ENCODE peak calls at places on chromosomes 6 and 20, in four cellular contexts. One of them, this sample, is unnamed.

GRCh38 chr6:160116411-160116810 is 5.2 kb upstream of the SLC22A1 start:
- DNase-seq in RCC 7860: no peak
- DNase-seq in pancreas: no peak
- DNase-seq in NAMALWA: no peak
- DNase-seq in this sample: no peak

GRCh38 chr20:31967830-31968249 is at the start of gene XKR7:
- DNase-seq in RCC 7860: no peak
- DNase-seq in pancreas: no peak
- DNase-seq in NAMALWA: no peak
- DNase-seq in this sample: no peak

GRCh38 chr20:24493181-24493580 is 23.8 kb downstream of the SYNDIG1 start:
- DNase-seq in RCC 7860: no peak
- DNase-seq in pancreas: no peak
- DNase-seq in NAMALWA: no peak
- DNase-seq in this sample: no peak

GRCh38 chr20:62804632-62805364 is at the start of gene OGFR:
- DNase-seq in RCC 7860: peak; percentile 42
- DNase-seq in pancreas: no peak
- DNase-seq in NAMALWA: peak; percentile 81
- DNase-seq in this sample: no peak

GRCh38 chr20:5719861-5720401 is 30.3 kb upstream of the SHLD1 start:
- DNase-seq in RCC 7860: peak; percentile 63
- DNase-seq in pancreas: no peak
- DNase-seq in NAMALWA: no peak
- DNase-seq in this sample: no peak

GRCh38 chr6:6332240-6332639 is 11.8 kb upstream of the F13A1 start:
- DNase-seq in RCC 7860: no peak
- DNase-seq in pancreas: no peak
- DNase-seq in NAMALWA: peak; percentile 89
- DNase-seq in this sample: no peak

GRCh38 chr6:35419961-35420360 is 32.2 kb upstream of the FANCE start:
- DNase-seq in RCC 7860: no peak
- DNase-seq in pancreas: no peak
- DNase-seq in NAMALWA: no peak
- DNase-seq in this sample: no peak

GRCh38 chr6:136613477-136613876 is 63.3 kb upstream of the MAP7 start:
- DNase-seq in RCC 7860: peak; percentile 61
- DNase-seq in pancreas: no peak
- DNase-seq in NAMALWA: no peak
- DNase-seq in this sample: no peak

GRCh38 chr6:15511248-15512125 is 151.3 kb downstream of the DTNBP1 start:
- DNase-seq in RCC 7860: no peak
- DNase-seq in pancreas: no peak
- DNase-seq in NAMALWA: no peak
- DNase-seq in this sample: no peak